ENCODE peak calls at places on chromosome 1, in five cellular contexts. N, H, S, T and Z are unnamed samples.

GRCh38 chr1:232943679-232944252 is 6.6 kb upstream of the NTPCR start:
- DNase-seq in N (no peak), H (no peak), S (no peak), T (no peak), Z (no peak)

GRCh38 chr1:38101037-38101782 is 54.6 kb upstream of the POU3F1 start:
- DNase-seq in N (no peak), H (no peak), S (no peak), T (no peak), Z (no peak)

GRCh38 chr1:72285074-72285425 is 2.7 kb upstream of the NEGR1 start:
- DNase-seq in N (no peak), H (no peak), S (no peak), T (peak), Z (no peak)

GRCh38 chr1:166489670-166490436 is 323.1 kb upstream of the FAM78B start:
- DNase-seq in N (peak), H (peak), S (peak), T (peak), Z (no peak)

GRCh38 chr1:12040457-12041051 is 21.3 kb downstream of the MIIP start:
- DNase-seq in N (peak), H (peak), S (no peak), T (peak), Z (no peak)

GRCh38 chr1:224292419-224292818 is 37.6 kb downstream of the NVL start:
- DNase-seq in N (peak), H (no peak), S (no peak), T (no peak), Z (no peak)

GRCh38 chr1:67685558-67686271 is 714 bp downstream of the GADD45A start:
- DNase-seq in N (no peak), H (peak), S (peak), T (no peak), Z (no peak)

GRCh38 chr1:20571427-20571826 is 17.5 kb upstream of the CDA start:
- DNase-seq in N (no peak), H (no peak), S (no peak), T (no peak), Z (no peak)

GRCh38 chr1:117592155-117592554 is 13.7 kb upstream of the TENT5C start:
- DNase-seq in N (no peak), H (no peak), S (no peak), T (no peak), Z (no peak)

GRCh38 chr1:185412385-185413074 is 95.5 kb upstream of the IVNS1ABP start:
- DNase-seq in N (peak), H (no peak), S (peak), T (no peak), Z (no peak)

GRCh38 chr1:157274698-157275534 is 136.7 kb upstream of the ETV3 start:
- DNase-seq in N (peak), H (no peak), S (no peak), T (peak), Z (no peak)

GRCh38 chr1:116350097-116350645 is 22.9 kb upstream of the ATP1A1 start:
- DNase-seq in N (no peak), H (no peak), S (no peak), T (no peak), Z (no peak)

GRCh38 chr1:1216770-1217620 is 3.0 kb upstream of the TNFRSF4 start:
- DNase-seq in N (no peak), H (no peak), S (no peak), T (no peak), Z (no peak)

GRCh38 chr1:52905376-52905698 is 16.2 kb downstream of the ECHDC2 start:
- DNase-seq in N (no peak), H (no peak), S (no peak), T (no peak), Z (no peak)

GRCh38 chr1:41350055-41350378 is 11.2 kb upstream of the FOXO6 start:
- DNase-seq in N (no peak), H (no peak), S (no peak), T (no peak), Z (no peak)